ENCODE peak calls at places on chromosomes 2 and 18, in ten cellular contexts. R is body of pancreas, D is adrenal gland, Z is A549, N is K562, A is tibial nerve, B is H54, Y is Peyer's patch, C is HepG2, J is heart left ventricle. P is an unnamed sample.

GRCh38 chr2:86764661-86765307 is 25.9 kb downstream of the CD8A start:
- DNase-seq in B (no peak), J (no peak), R (no peak), Z (peak; percentile 55), C (peak; percentile 43), N (peak; percentile 38), D (no peak), Y (no peak), A (no peak), P (no peak)

GRCh38 chr2:20506281-20506685 is 59.4 kb downstream of the RHOB start:
- DNase-seq in C (peak; percentile 75), D (no peak), Z (no peak), J (no peak), Y (no peak), B (no peak), R (no peak), N (no peak), A (no peak), P (no peak)

GRCh38 chr2:171478345-171478744 is 43.9 kb upstream of the CYBRD1 start:
- DNase-seq in C (no peak), B (no peak), D (no peak), Z (no peak), J (no peak), R (no peak), N (no peak), A (no peak), Y (no peak), P (no peak)

GRCh38 chr2:149463328-149464002 is 124.1 kb downstream of the MMADHC start:
- DNase-seq in J (no peak), Y (no peak), R (no peak), C (no peak), Z (no peak), D (no peak), B (no peak), N (no peak), A (no peak), P (no peak)

GRCh38 chr2:208006833-208007232 is 18.5 kb downstream of the PLEKHM3 start:
- DNase-seq in N (no peak), J (no peak), B (peak; percentile 22), Z (no peak), C (no peak), Y (no peak), R (no peak), A (no peak), D (no peak), P (no peak)

GRCh38 chr2:176150338-176151198 is 782 bp upstream of the HOXD4 start:
- DNase-seq in J (no peak), N (no peak), Z (no peak), Y (no peak), B (no peak), R (no peak), C (no peak), D (no peak), A (no peak), P (no peak)

GRCh38 chr2:200705305-200705985 is 106.3 kb upstream of the BZW1 start:
- DNase-seq in D (no peak), N (no peak), A (no peak), Z (peak; percentile 7), C (peak; percentile 30), Y (no peak), J (peak; percentile 47), R (no peak), B (no peak), P (no peak)

GRCh38 chr2:143716527-143716926 is 587.3 kb downstream of the ARHGAP15 start:
- DNase-seq in C (no peak), B (no peak), D (no peak), Y (no peak), Z (no peak), N (no peak), R (no peak), J (no peak), A (no peak), P (no peak)

GRCh38 chr2:64192570-64193192 is 48.5 kb upstream of the PELI1 start:
- DNase-seq in J (no peak), N (no peak), C (peak; percentile 16), R (no peak), B (no peak), D (no peak), Y (no peak), Z (no peak), A (peak; percentile 51), P (no peak)

GRCh38 chr2:31812051-31812798 is 198.6 kb downstream of the MEMO1 start:
- DNase-seq in B (no peak), J (no peak), N (peak; percentile 45), Z (peak; percentile 47), D (peak; percentile 82), R (no peak), Y (peak; percentile 35), A (no peak), C (peak; percentile 93), P (no peak)

GRCh38 chr2:112876971-112877361 is 34.0 kb upstream of the IL37 start:
- DNase-seq in B (no peak), C (no peak), R (no peak), A (no peak), D (no peak), J (no peak), Y (no peak), Z (no peak), N (no peak), P (no peak)

GRCh38 chr2:51027442-51027841 is 4.5 kb downstream of the NRXN1 start:
- DNase-seq in B (no peak), N (no peak), R (no peak), A (no peak), D (no peak), Y (no peak), Z (no peak), C (no peak), J (peak; percentile 17), P (no peak)

GRCh38 chr2:75429036-75429435 is 131.7 kb downstream of the EVA1A start:
- DNase-seq in B (no peak), N (no peak), R (peak; percentile 82), C (no peak), D (no peak), Z (no peak), Y (no peak), J (peak; percentile 52), A (no peak), P (no peak)

GRCh38 chr2:45008296-45009129 is 739 bp downstream of the SIX2 start:
- DNase-seq in Z (no peak), R (peak; percentile 70), C (no peak), D (peak; percentile 53), A (no peak), Y (no peak), N (no peak), J (peak; percentile 42), B (no peak), P (no peak)

GRCh38 chr2:156398176-156398575 is 38.0 kb upstream of the GPD2 start:
- DNase-seq in Y (no peak), A (no peak), J (no peak), N (no peak), B (no peak), C (no peak), Z (no peak), D (no peak), R (no peak), P (no peak)

GRCh38 chr2:156401863-156402262 is 34.3 kb upstream of the GPD2 start:
- DNase-seq in Z (no peak), D (no peak), C (peak; percentile 50), N (no peak), R (no peak), A (no peak), J (no peak), B (no peak), Y (no peak), P (no peak)

GRCh38 chr2:156400704-156401678 is 35.2 kb upstream of the GPD2 start:
- DNase-seq in Z (peak; percentile 56), B (peak; percentile 29), R (peak; percentile 83), C (peak; percentile 76), J (peak; percentile 64), D (peak; percentile 82), N (peak; percentile 73), Y (peak; percentile 82), A (peak; percentile 96), P (peak; percentile 92)

GRCh38 chr2:156399224-156399949 is 36.8 kb upstream of the GPD2 start:
- DNase-seq in J (no peak), Z (peak; percentile 2), N (no peak), R (peak; percentile 47), A (peak; percentile 22), Y (no peak), B (no peak), D (no peak), C (no peak), P (no peak)

GRCh38 chr2:156399950-156400703 is 36.1 kb upstream of the GPD2 start:
- DNase-seq in J (peak; percentile 90), N (peak; percentile 63), D (peak; percentile 91), Z (peak; percentile 81), C (peak; percentile 55), B (peak; percentile 72), R (peak; percentile 92), A (no peak), Y (peak; percentile 56), P (peak; percentile 93)
- TF ChIP-seq POLR2A in J (no peak), N (no peak), D (peak; percentile 35), Z (no peak), C (no peak), B (no peak), R (no peak), A (no peak), Y (no peak), P (no peak)

DNA sequence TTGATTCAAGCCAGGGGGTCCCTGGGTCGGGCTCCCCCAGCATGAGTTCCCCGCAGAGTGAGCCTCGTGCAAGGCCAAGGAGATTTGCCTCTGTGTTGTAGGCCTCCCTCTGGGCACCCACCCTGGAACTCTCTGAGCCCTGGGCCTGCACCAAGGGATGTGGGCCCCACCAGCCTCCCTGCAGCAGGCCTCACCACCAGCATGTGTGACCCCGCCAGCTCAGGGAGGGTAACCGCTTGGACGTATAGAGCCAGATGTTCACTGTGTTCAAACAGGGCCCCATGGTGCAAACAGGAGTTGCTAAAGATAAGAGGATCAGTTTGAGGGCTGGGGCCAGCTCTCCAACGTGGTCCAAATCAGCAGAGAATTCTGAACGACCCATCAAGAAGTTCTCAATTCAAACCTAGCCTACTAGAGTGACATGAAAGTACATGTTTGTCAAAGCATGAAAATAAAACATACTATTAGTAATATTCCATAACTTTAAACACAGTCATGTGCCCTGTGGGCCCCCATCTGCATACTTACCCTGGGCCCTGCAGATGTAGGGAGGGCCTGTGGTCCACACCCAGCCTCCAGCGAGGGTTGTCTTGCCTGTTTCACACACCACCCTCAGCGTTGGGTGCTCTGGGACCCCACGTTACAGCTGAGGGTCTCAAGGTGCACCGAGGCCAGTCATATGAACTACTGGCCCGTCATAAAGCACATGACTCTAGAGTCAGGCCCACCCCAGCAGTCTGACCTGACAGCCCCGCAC is 5.5 kb upstream of the TUBB6 start:
- DNase-seq in N (peak; percentile 83), A (no peak), Y (no peak), B (no peak), Z (no peak), D (no peak), R (no peak), C (no peak), J (no peak), P (no peak)
- TF ChIP-seq POLR2A in N (no peak), A (no peak), Y (no peak), B (no peak), Z (no peak), D (no peak), R (no peak), C (no peak), J (no peak), P (no peak)

GRCh38 chr2:166372046-166372445 is 3.7 kb downstream of the SCN9A start:
- DNase-seq in D (no peak), B (no peak), C (peak; percentile 99), J (no peak), A (no peak), N (no peak), R (no peak), Z (no peak), Y (no peak), P (no peak)
- TF ChIP-seq POLR2A in D (no peak), B (no peak), C (no peak), J (no peak), A (no peak), N (no peak), R (no peak), Z (no peak), Y (no peak), P (no peak)

GRCh38 chr2:26274058-26274613 is 29.4 kb downstream of the HADHB start:
- DNase-seq in D (peak; percentile 78), B (no peak), J (peak; percentile 46), N (no peak), Z (no peak), C (peak; percentile 78), R (peak; percentile 83), Y (no peak), A (peak; percentile 87), P (no peak)
- TF ChIP-seq POLR2A in D (no peak), B (no peak), J (no peak), N (no peak), Z (no peak), C (no peak), R (no peak), Y (no peak), A (no peak), P (no peak)